ENCODE peak calls at places on chromosomes 7 and 10, in eight cellular contexts. One of them, this sample, is unnamed.

GRCh38 chr7:141378405-141378804 is 172.8 kb upstream of the AGK start:
- DNase-seq in cardiac muscle cell: no peak
- DNase-seq in pancreas: no peak
- DNase-seq in fibroblast of lung: no peak
- DNase-seq in IMR-90: no peak
- DNase-seq in spleen: no peak
- DNase-seq in breast epithelium: no peak
- DNase-seq in hepatocyte: no peak
- DNase-seq in this sample: no peak

GRCh38 chr7:17632401-17632800 is 307.9 kb downstream of the SNX13 start:
- DNase-seq in cardiac muscle cell: no peak
- DNase-seq in pancreas: no peak
- DNase-seq in fibroblast of lung: no peak
- DNase-seq in IMR-90: no peak
- DNase-seq in spleen: no peak
- DNase-seq in breast epithelium: no peak
- DNase-seq in hepatocyte: no peak
- DNase-seq in this sample: no peak

GRCh38 chr7:151409555-151410404 is at the start of gene WDR86:
- DNase-seq in cardiac muscle cell: peak; percentile 77
- DNase-seq in pancreas: no peak
- DNase-seq in fibroblast of lung: no peak
- DNase-seq in IMR-90: no peak
- DNase-seq in spleen: peak; percentile 81
- DNase-seq in breast epithelium: no peak
- DNase-seq in hepatocyte: peak; percentile 69
- DNase-seq in this sample: no peak

GRCh38 chr7:8885480-8885879 is 452.1 kb downstream of the NXPH1 start:
- DNase-seq in cardiac muscle cell: no peak
- DNase-seq in pancreas: no peak
- DNase-seq in fibroblast of lung: no peak
- DNase-seq in IMR-90: no peak
- DNase-seq in spleen: no peak
- DNase-seq in breast epithelium: no peak
- DNase-seq in hepatocyte: no peak
- DNase-seq in this sample: no peak

GRCh38 chr10:15836797-15837196 is 23.5 kb downstream of the MINDY3 start:
- DNase-seq in cardiac muscle cell: no peak
- DNase-seq in pancreas: no peak
- DNase-seq in fibroblast of lung: no peak
- DNase-seq in IMR-90: no peak
- DNase-seq in spleen: no peak
- DNase-seq in breast epithelium: no peak
- DNase-seq in hepatocyte: no peak
- DNase-seq in this sample: no peak

GRCh38 chr7:24778543-24779282 is 21.4 kb upstream of the GSDME start:
- DNase-seq in cardiac muscle cell: no peak
- DNase-seq in pancreas: no peak
- DNase-seq in fibroblast of lung: peak; percentile 80
- DNase-seq in IMR-90: peak; percentile 95
- DNase-seq in spleen: no peak
- DNase-seq in breast epithelium: no peak
- DNase-seq in hepatocyte: no peak
- DNase-seq in this sample: peak; percentile 46

GRCh38 chr10:131571845-131572244 is 260.3 kb upstream of the TCERG1L start:
- DNase-seq in cardiac muscle cell: no peak
- DNase-seq in pancreas: no peak
- DNase-seq in fibroblast of lung: no peak
- DNase-seq in IMR-90: no peak
- DNase-seq in spleen: no peak
- DNase-seq in breast epithelium: no peak
- DNase-seq in hepatocyte: no peak
- DNase-seq in this sample: no peak

GRCh38 chr7:1108264-1108920 is 20.5 kb downstream of the GPER1 start:
- DNase-seq in cardiac muscle cell: no peak
- DNase-seq in pancreas: no peak
- DNase-seq in fibroblast of lung: no peak
- DNase-seq in IMR-90: no peak
- DNase-seq in spleen: peak; percentile 61
- DNase-seq in breast epithelium: no peak
- DNase-seq in hepatocyte: no peak
- DNase-seq in this sample: no peak

GRCh38 chr7:380724-381210 is 90.8 kb downstream of the FOXL3 start:
- DNase-seq in cardiac muscle cell: no peak
- DNase-seq in pancreas: no peak
- DNase-seq in fibroblast of lung: no peak
- DNase-seq in IMR-90: no peak
- DNase-seq in spleen: peak; percentile 55
- DNase-seq in breast epithelium: no peak
- DNase-seq in hepatocyte: no peak
- DNase-seq in this sample: no peak

GRCh38 chr10:112783653-112784426 is 166.2 kb upstream of the TCF7L2 start:
- DNase-seq in cardiac muscle cell: peak; percentile 37
- DNase-seq in pancreas: no peak
- DNase-seq in fibroblast of lung: no peak
- DNase-seq in IMR-90: no peak
- DNase-seq in spleen: no peak
- DNase-seq in breast epithelium: no peak
- DNase-seq in hepatocyte: no peak
- DNase-seq in this sample: no peak

GRCh38 chr7:133207687-133208086 is 45.2 kb upstream of the EXOC4 start:
- DNase-seq in cardiac muscle cell: no peak
- DNase-seq in pancreas: no peak
- DNase-seq in fibroblast of lung: no peak
- DNase-seq in IMR-90: no peak
- DNase-seq in spleen: no peak
- DNase-seq in breast epithelium: no peak
- DNase-seq in hepatocyte: peak; percentile 29
- DNase-seq in this sample: no peak

GRCh38 chr7:142383826-142384507 is 126.1 kb upstream of the PRSS58 start:
- DNase-seq in cardiac muscle cell: no peak
- DNase-seq in pancreas: no peak
- DNase-seq in fibroblast of lung: peak; percentile 28
- DNase-seq in IMR-90: no peak
- DNase-seq in spleen: no peak
- DNase-seq in breast epithelium: no peak
- DNase-seq in hepatocyte: no peak
- DNase-seq in this sample: no peak

GRCh38 chr7:129168219-129168991 is 20.0 kb upstream of the SMO start:
- DNase-seq in cardiac muscle cell: peak; percentile 15
- DNase-seq in pancreas: no peak
- DNase-seq in fibroblast of lung: peak; percentile 16
- DNase-seq in IMR-90: no peak
- DNase-seq in spleen: no peak
- DNase-seq in breast epithelium: no peak
- DNase-seq in hepatocyte: peak; percentile 22
- DNase-seq in this sample: no peak

GRCh38 chr10:104406715-104407517 is 53.3 kb downstream of the CFAP58 start:
- DNase-seq in cardiac muscle cell: peak; percentile 45
- DNase-seq in pancreas: no peak
- DNase-seq in fibroblast of lung: peak; percentile 57
- DNase-seq in IMR-90: peak; percentile 50
- DNase-seq in spleen: no peak
- DNase-seq in breast epithelium: no peak
- DNase-seq in hepatocyte: peak; percentile 46
- DNase-seq in this sample: no peak

GRCh38 chr7:43463401-43463980 is 119.4 kb upstream of the STK17A start:
- DNase-seq in cardiac muscle cell: no peak
- DNase-seq in pancreas: no peak
- DNase-seq in fibroblast of lung: peak; percentile 40
- DNase-seq in IMR-90: no peak
- DNase-seq in spleen: no peak
- DNase-seq in breast epithelium: no peak
- DNase-seq in hepatocyte: no peak
- DNase-seq in this sample: no peak

GRCh38 chr10:51892965-51893658 is 193.7 kb upstream of the CSTF2T start:
- DNase-seq in cardiac muscle cell: peak; percentile 6
- DNase-seq in pancreas: no peak
- DNase-seq in fibroblast of lung: no peak
- DNase-seq in IMR-90: peak; percentile 6
- DNase-seq in spleen: no peak
- DNase-seq in breast epithelium: no peak
- DNase-seq in hepatocyte: no peak
- DNase-seq in this sample: no peak
- TF ChIP-seq CTCF in cardiac muscle cell: peak; percentile 18
- TF ChIP-seq CTCF in pancreas: no peak
- TF ChIP-seq CTCF in fibroblast of lung: peak; percentile 21
- TF ChIP-seq CTCF in IMR-90: peak; percentile 18
- TF ChIP-seq CTCF in spleen: no peak
- TF ChIP-seq CTCF in breast epithelium: no peak
- TF ChIP-seq CTCF in hepatocyte: no peak
- TF ChIP-seq CTCF in this sample: peak; percentile 65

GRCh38 chr7:75884401-75884800 is 5.6 kb downstream of the RHBDD2 start:
- DNase-seq in cardiac muscle cell: no peak
- DNase-seq in pancreas: no peak
- DNase-seq in fibroblast of lung: no peak
- DNase-seq in IMR-90: no peak
- DNase-seq in spleen: no peak
- DNase-seq in breast epithelium: no peak
- DNase-seq in hepatocyte: peak; percentile 40
- DNase-seq in this sample: no peak
- H3K36me3 ChIP-seq in cardiac muscle cell: peaks cover 31% of the 10 kb centered on the region
- H3K36me3 ChIP-seq in pancreas: peaks cover 58% of the 10 kb centered on the region
- H3K36me3 ChIP-seq in fibroblast of lung: peaks cover 17% of the 10 kb centered on the region
- H3K36me3 ChIP-seq in IMR-90: peaks cover 57% of the 10 kb centered on the region
- H3K36me3 ChIP-seq in spleen: peaks cover 93% of the 10 kb centered on the region
- H3K36me3 ChIP-seq in breast epithelium: peaks cover 4% of the 10 kb centered on the region
- H3K36me3 ChIP-seq in hepatocyte: no peaks in the 10 kb centered on the region
- H3K36me3 ChIP-seq in this sample: peaks cover 34% of the 10 kb centered on the region

DNA sequence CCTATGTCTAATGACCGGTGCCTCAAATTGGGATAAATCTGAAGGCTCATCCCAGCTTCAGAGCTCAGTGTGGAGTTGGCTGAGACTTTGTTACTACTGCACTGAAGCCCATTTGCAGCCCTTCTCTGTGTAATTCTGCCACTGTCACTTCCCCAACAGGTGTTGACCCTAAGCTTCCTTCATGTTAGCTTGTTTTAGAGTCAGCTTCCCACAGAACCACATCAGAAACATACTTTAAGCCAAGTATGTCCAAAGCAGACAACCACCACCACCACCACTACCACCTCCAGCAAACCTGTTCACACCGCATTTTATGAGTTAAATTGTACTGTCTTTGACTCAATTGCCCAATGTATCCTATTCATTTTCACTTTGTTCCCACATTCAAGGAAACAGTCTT is 25.2 kb upstream of the GNAT3 start:
- DNase-seq in cardiac muscle cell: no peak
- DNase-seq in pancreas: no peak
- DNase-seq in fibroblast of lung: no peak
- DNase-seq in IMR-90: no peak
- DNase-seq in spleen: no peak
- DNase-seq in breast epithelium: no peak
- DNase-seq in hepatocyte: no peak
- DNase-seq in this sample: no peak
- H3K4me3 ChIP-seq in cardiac muscle cell: no peak overlapping the region
- H3K4me3 ChIP-seq in pancreas: no peak overlapping the region
- H3K4me3 ChIP-seq in fibroblast of lung: no peak overlapping the region
- H3K4me3 ChIP-seq in IMR-90: no peak overlapping the region
- H3K4me3 ChIP-seq in spleen: no peak overlapping the region
- H3K4me3 ChIP-seq in breast epithelium: no peak overlapping the region
- H3K4me3 ChIP-seq in hepatocyte: no peak overlapping the region
- H3K4me3 ChIP-seq in this sample: no peak overlapping the region

GRCh38 chr10:43297534-43297933 is 30.7 kb upstream of the RASGEF1A start:
- DNase-seq in cardiac muscle cell: no peak
- DNase-seq in pancreas: no peak
- DNase-seq in fibroblast of lung: no peak
- DNase-seq in IMR-90: no peak
- DNase-seq in spleen: no peak
- DNase-seq in breast epithelium: no peak
- DNase-seq in hepatocyte: no peak
- DNase-seq in this sample: no peak
- TF ChIP-seq CTCF in cardiac muscle cell: no peak
- TF ChIP-seq CTCF in pancreas: no peak
- TF ChIP-seq CTCF in fibroblast of lung: no peak
- TF ChIP-seq CTCF in IMR-90: no peak
- TF ChIP-seq CTCF in spleen: no peak
- TF ChIP-seq CTCF in breast epithelium: no peak
- TF ChIP-seq CTCF in hepatocyte: no peak
- TF ChIP-seq CTCF in this sample: no peak

DNA sequence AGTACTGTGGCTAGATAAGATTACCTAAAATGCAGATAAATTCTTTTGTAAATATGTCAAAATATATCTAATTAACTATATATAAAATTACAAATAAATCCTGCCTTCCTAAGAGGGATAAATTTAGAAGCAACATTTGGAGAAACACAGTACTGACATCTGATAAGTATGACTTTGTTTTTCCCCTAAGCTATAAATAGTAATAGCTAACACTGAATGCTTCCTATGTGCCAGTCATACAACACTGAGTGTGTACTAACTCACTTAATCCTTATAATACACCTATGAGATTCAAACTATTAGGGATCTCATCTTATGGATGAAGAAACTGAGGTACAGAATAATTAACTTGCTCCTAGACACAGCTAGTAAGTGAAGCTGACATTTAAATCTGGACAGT is 733.4 kb downstream of the MAGI2 start:
- DNase-seq in cardiac muscle cell: peak; percentile 21
- DNase-seq in pancreas: no peak
- DNase-seq in fibroblast of lung: no peak
- DNase-seq in IMR-90: no peak
- DNase-seq in spleen: no peak
- DNase-seq in breast epithelium: no peak
- DNase-seq in hepatocyte: no peak
- DNase-seq in this sample: no peak
- H3K36me3 ChIP-seq in cardiac muscle cell: no peaks in the 10 kb centered on the region
- H3K36me3 ChIP-seq in pancreas: no peaks in the 10 kb centered on the region
- H3K36me3 ChIP-seq in fibroblast of lung: no peaks in the 10 kb centered on the region
- H3K36me3 ChIP-seq in IMR-90: no peaks in the 10 kb centered on the region
- H3K36me3 ChIP-seq in spleen: no peaks in the 10 kb centered on the region
- H3K36me3 ChIP-seq in breast epithelium: no peaks in the 10 kb centered on the region
- H3K36me3 ChIP-seq in hepatocyte: no peaks in the 10 kb centered on the region
- H3K36me3 ChIP-seq in this sample: no peaks in the 10 kb centered on the region

DNA sequence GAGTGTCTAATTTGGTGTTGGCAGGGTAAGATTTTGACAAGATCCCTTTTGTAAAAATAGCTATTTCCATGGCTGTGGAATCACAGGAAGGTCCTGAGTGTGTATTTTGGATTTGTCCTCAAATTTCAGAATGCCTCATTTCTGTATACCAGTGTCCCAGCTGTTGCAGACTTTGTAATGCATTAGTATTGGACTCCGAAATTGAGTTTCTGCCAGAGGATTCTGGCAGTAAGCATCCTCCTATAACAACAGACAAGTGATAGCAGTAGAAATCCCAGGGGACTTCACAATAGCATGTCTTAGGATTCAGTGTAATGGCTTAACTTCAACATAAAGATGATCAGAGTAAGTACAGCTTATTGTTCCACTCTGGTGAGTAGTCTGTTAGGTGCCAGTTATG is 104.6 kb downstream of the FOXP2 start:
- DNase-seq in cardiac muscle cell: no peak
- DNase-seq in pancreas: no peak
- DNase-seq in fibroblast of lung: no peak
- DNase-seq in IMR-90: no peak
- DNase-seq in spleen: no peak
- DNase-seq in breast epithelium: no peak
- DNase-seq in hepatocyte: no peak
- DNase-seq in this sample: no peak
- H3K4me3 ChIP-seq in cardiac muscle cell: no peak overlapping the region
- H3K4me3 ChIP-seq in pancreas: no peak overlapping the region
- H3K4me3 ChIP-seq in fibroblast of lung: no peak overlapping the region
- H3K4me3 ChIP-seq in IMR-90: no peak overlapping the region
- H3K4me3 ChIP-seq in spleen: no peak overlapping the region
- H3K4me3 ChIP-seq in breast epithelium: no peak overlapping the region
- H3K4me3 ChIP-seq in hepatocyte: no peak overlapping the region
- H3K4me3 ChIP-seq in this sample: no peak overlapping the region